ENCODE peak calls at places on chromosomes 1 and 21, in ten cellular contexts. G, R, J, H, T, O, S, E, F and V are unnamed samples.

GRCh38 chr1:45886229-45886628 is 82.8 kb downstream of the MAST2 start:
- DNase-seq in E (no peak), F (no peak), H (no peak), S (no peak), G (no peak), R (no peak), O (no peak), T (no peak), J (no peak), V (no peak)

GRCh38 chr1:116179398-116179797 is 68.2 kb downstream of the MAB21L3 start:
- DNase-seq in E (no peak), F (no peak), O (peak), J (no peak), R (no peak), H (no peak), S (no peak), G (no peak), T (no peak), V (no peak)

GRCh38 chr1:5938068-5938740 is 54.0 kb downstream of the NPHP4 start:
- DNase-seq in S (no peak), R (peak), E (no peak), J (no peak), T (no peak), F (no peak), G (no peak), H (no peak), O (no peak), V (no peak)

GRCh38 chr1:24929876-24930702 is at the start of gene RUNX3:
- DNase-seq in G (peak), O (no peak), T (no peak), S (peak), R (no peak), H (peak), E (peak), J (peak), F (peak), V (peak)

GRCh38 chr1:83508485-83509151 is 490.3 kb downstream of the TTLL7 start:
- DNase-seq in G (peak), T (no peak), F (peak), H (peak), R (peak), O (peak), E (no peak), S (no peak), J (peak), V (no peak)

GRCh38 chr1:41277371-41277994 is 35.4 kb upstream of the SCMH1 start:
- DNase-seq in T (no peak), F (peak), H (no peak), R (peak), O (no peak), G (no peak), S (no peak), E (no peak), J (no peak), V (no peak)

GRCh38 chr21:44933199-44933937 is 6.5 kb upstream of the SLX9 start:
- DNase-seq in F (no peak), T (no peak), E (no peak), S (no peak), R (no peak), G (no peak), O (no peak), H (no peak), J (no peak), V (no peak)

GRCh38 chr1:68889471-68889870 is 392.6 kb upstream of the DEPDC1 start:
- DNase-seq in G (no peak), J (no peak), R (no peak), E (no peak), O (no peak), H (no peak), T (no peak), S (no peak), F (no peak), V (no peak)

GRCh38 chr1:206674745-206675175 is 9.9 kb upstream of the MAPKAPK2 start:
- DNase-seq in O (no peak), T (peak), E (peak), S (no peak), J (no peak), H (no peak), R (peak), G (no peak), F (no peak), V (no peak)

GRCh38 chr1:162248854-162249535 is 127.7 kb downstream of the SPATA46 start:
- DNase-seq in H (no peak), F (peak), T (no peak), J (no peak), E (no peak), R (no peak), S (no peak), O (no peak), G (no peak), V (no peak)

GRCh38 chr21:17688912-17689874 is 76.5 kb upstream of the BTG3 start:
- DNase-seq in F (peak), G (no peak), R (peak), T (peak), H (peak), O (no peak), J (peak), E (peak), S (peak), V (peak)

GRCh38 chr1:240027059-240027462 is 64.6 kb upstream of the FMN2 start:
- DNase-seq in G (peak), F (peak), T (no peak), R (peak), J (no peak), O (no peak), S (peak), H (peak), E (no peak), V (peak)